ENCODE peak calls at places on chromosomes 4 and X, in four cellular contexts. A is effector memory CD4-positive, alpha-beta T cell; O is psoas muscle; J is body of pancreas. B is an unnamed sample.

GRCh38 chrX:119411959-119412358 is 12.8 kb downstream of the SLC25A43 start:
- DNase-seq in A (no peak), O (no peak), J (no peak), B (no peak)

GRCh38 chr4:176927664-176928063 is 134.9 kb upstream of the VEGFC start:
- DNase-seq in A (no peak), O (no peak), J (no peak), B (no peak)

GRCh38 chr4:181202249-181202648 is 1041.0 kb upstream of the TENM3 start:
- DNase-seq in A (no peak), O (no peak), J (no peak), B (no peak)

GRCh38 chr4:146522862-146523205 is 1.1 kb upstream of the SLC10A7 start:
- DNase-seq in A (no peak), O (no peak), J (no peak), B (no peak)

GRCh38 chr4:88697113-88697512 is 516 bp downstream of the NAP1L5 start:
- DNase-seq in A (no peak), O (no peak), J (no peak), B (no peak)

GRCh38 chr4:26717332-26717731 is 133.4 kb downstream of the TBC1D19 start:
- DNase-seq in A (no peak), O (no peak), J (no peak), B (no peak)

GRCh38 chr4:123631699-123632098 is 235.1 kb downstream of the SPRY1 start:
- DNase-seq in A (no peak), O (no peak), J (no peak), B (no peak)

GRCh38 chr4:76374744-76375143 is 46.2 kb downstream of the CCDC158 start:
- DNase-seq in A (no peak), O (no peak), J (no peak), B (no peak)

DNA sequence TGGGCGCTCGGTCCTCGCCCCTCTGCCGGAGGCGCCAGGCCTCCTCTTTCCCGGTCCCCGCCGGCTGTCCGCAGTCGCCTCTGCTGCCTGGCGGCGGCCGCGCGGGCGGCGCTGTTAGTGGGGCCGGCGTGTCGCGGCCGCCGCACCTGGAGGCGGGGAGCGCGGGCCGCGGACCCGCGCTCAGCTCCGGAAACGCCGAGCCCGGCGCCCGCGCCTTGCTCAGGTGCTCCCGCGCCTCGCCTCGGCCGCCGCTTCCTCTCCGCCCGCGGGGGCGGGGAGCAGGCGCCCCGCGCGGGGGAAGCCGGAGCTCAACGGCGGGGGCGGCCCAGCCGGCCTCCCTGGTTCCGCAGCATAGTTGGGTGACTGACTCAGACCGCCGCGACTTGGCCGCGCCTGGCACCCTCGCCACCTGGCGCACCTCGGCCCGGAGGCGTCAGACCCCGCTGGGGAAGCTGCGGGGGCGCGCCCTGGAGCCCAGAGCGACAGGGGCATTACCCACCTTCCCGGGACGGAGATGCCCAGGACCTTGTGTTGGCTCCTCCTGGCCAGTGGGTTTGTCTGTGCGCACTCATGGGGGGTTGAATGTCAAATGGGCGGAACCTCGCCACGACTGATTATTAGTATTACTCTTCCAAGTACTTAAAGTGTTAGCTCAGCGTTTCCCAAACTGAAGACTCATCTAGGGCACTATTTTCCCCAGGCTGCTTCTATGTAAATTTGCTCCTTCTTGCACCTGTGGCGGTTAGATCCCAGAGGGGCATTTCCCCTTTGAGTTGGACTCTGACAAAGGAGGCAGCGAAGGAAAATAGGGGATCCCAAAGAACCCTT is at the start of gene ARAP2:
- DNase-seq in A (peak; percentile 78), O (peak; percentile 60), J (peak; percentile 83), B (no peak)
- H3K4me3 ChIP-seq in A (peak within 1 kb of the TSS; percentile 93), O (peak within 1 kb of the TSS; percentile 65), J (peak within 1 kb of the TSS; percentile 74), B (peak within 1 kb of the TSS; percentile 76)

GRCh38 chr4:140242357-140243284 is 88.6 kb upstream of the MAML3 start:
- DNase-seq in A (no peak), O (no peak), J (no peak), B (peak; percentile 33)

GRCh38 chr4:140244328-140244727 is 90.3 kb upstream of the MAML3 start:
- DNase-seq in A (no peak), O (no peak), J (no peak), B (no peak)

GRCh38 chr4:140240237-140240636 is 86.3 kb upstream of the MAML3 start:
- DNase-seq in A (no peak), O (no peak), J (no peak), B (no peak)

GRCh38 chr4:140246216-140246615 is 92.2 kb upstream of the MAML3 start:
- DNase-seq in A (no peak), O (no peak), J (no peak), B (no peak)

GRCh38 chr4:140243345-140243753 is 89.4 kb upstream of the MAML3 start:
- DNase-seq in A (no peak), O (no peak), J (peak; percentile 65), B (no peak)
- H3K4me3 ChIP-seq in A (no peak overlapping the region), O (no peak overlapping the region), J (no peak overlapping the region), B (no peak overlapping the region)

GRCh38 chr4:21304061-21304541 is 603.8 kb downstream of the PACRGL start:
- DNase-seq in A (no peak), O (no peak), J (peak; percentile 7), B (no peak)
- H3K4me3 ChIP-seq in A (no peak overlapping the region), O (no peak overlapping the region), J (no peak overlapping the region), B (no peak overlapping the region)

GRCh38 chr4:68147079-68147478 is 17.4 kb upstream of the TMPRSS11F start:
- DNase-seq in A (no peak), O (no peak), J (no peak), B (no peak)

GRCh38 chr4:68141852-68142251 is 12.2 kb upstream of the TMPRSS11F start:
- DNase-seq in A (no peak), O (no peak), J (no peak), B (no peak)

GRCh38 chr4:68148795-68149685 is 19.4 kb upstream of the TMPRSS11F start:
- DNase-seq in A (no peak), O (no peak), J (no peak), B (no peak)

DNA sequence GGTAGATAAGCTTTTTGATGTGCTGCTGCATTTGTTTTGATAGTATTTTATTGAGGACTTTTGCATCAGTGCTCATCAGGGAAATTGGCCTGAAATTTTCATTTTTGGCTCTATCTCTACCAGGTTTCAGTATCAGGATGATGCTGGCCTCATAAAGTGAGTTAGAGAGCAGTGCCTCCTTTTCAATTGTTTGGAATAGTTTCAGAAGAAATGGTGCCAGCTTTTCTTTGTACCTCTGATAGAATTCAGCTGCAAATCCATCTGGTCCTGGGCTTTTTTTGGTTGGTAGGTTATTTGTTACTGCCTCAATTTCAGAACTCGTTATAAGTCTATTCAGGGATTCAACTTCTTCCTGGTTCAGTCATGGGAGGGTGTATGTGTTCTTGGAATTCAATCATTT is 15.6 kb upstream of the TMPRSS11F start:
- DNase-seq in A (no peak), O (no peak), J (no peak), B (no peak)
- H3K4me3 ChIP-seq in A (no peak overlapping the region), O (no peak overlapping the region), J (no peak overlapping the region), B (no peak overlapping the region)

GRCh38 chrX:88990882-88991582 is 244.0 kb downstream of the CPXCR1 start:
- DNase-seq in A (no peak), O (no peak), J (no peak), B (no peak)

GRCh38 chrX:88988796-88989195 is 241.8 kb downstream of the CPXCR1 start:
- DNase-seq in A (no peak), O (no peak), J (no peak), B (no peak)

GRCh38 chrX:88991583-88992132 is 244.6 kb downstream of the CPXCR1 start:
- DNase-seq in A (no peak), O (no peak), J (no peak), B (no peak)
- H3K4me3 ChIP-seq in A (no peak overlapping the region), O (no peak overlapping the region), J (no peak overlapping the region), B (no peak overlapping the region)

GRCh38 chr4:3878678-3879077 is 112.5 kb downstream of the ADRA2C start:
- DNase-seq in A (no peak), O (no peak), J (no peak), B (no peak)

GRCh38 chr4:3877868-3878267 is 111.7 kb downstream of the ADRA2C start:
- DNase-seq in A (no peak), O (no peak), J (no peak), B (no peak)

GRCh38 chr4:3877236-3877635 is 111.1 kb downstream of the ADRA2C start:
- DNase-seq in A (no peak), O (no peak), J (no peak), B (no peak)

GRCh38 chr4:3879681-3880594 is 113.8 kb downstream of the ADRA2C start:
- DNase-seq in A (no peak), O (no peak), J (no peak), B (no peak)

GRCh38 chr4:3880595-3881120 is 114.5 kb downstream of the ADRA2C start:
- DNase-seq in A (peak; percentile 26), O (peak; percentile 79), J (peak; percentile 80), B (peak; percentile 43)
- H3K4me3 ChIP-seq in A (peak overlapping the region; percentile 16), O (no peak overlapping the region), J (no peak overlapping the region), B (no peak overlapping the region)

B was measured in Jurkat, Clone E6-1.